ENCODE peak calls at places on chromosomes 4 and X, in seven cellular contexts. E, O, Z, H, Y, A and L are unnamed samples.

GRCh38 chr4:168811793-168812651 is 198.0 kb downstream of the CBR4 start:
- DNase-seq in H (no peak), O (peak), Z (no peak), E (no peak), Y (no peak), A (no peak), L (peak)

GRCh38 chr4:80492761-80493160 is 157.2 kb downstream of the CFAP299 start:
- DNase-seq in A (peak), H (peak), Z (peak), O (peak), Y (no peak), E (no peak), L (no peak)

GRCh38 chr4:87005690-87006461 is 71.1 kb downstream of the AFF1 start:
- DNase-seq in O (no peak), E (no peak), Y (no peak), A (peak), H (peak), Z (peak), L (no peak)

GRCh38 chr4:84967292-84967651 is 782 bp upstream of the WDFY3 start:
- DNase-seq in Z (no peak), A (no peak), H (no peak), E (no peak), O (peak), Y (no peak), L (peak)

GRCh38 chrX:132957211-132958085 is 981 bp downstream of the HS6ST2 start:
- DNase-seq in Z (peak), A (no peak), Y (peak), E (no peak), O (peak), H (no peak), L (no peak)

GRCh38 chrX:87045352-87045751 is 472.2 kb upstream of the KLHL4 start:
- DNase-seq in A (no peak), Z (no peak), E (no peak), H (no peak), Y (no peak), O (no peak), L (no peak)

GRCh38 chr4:26936284-26937065 is 75.8 kb downstream of the STIM2 start:
- DNase-seq in O (no peak), Z (no peak), E (no peak), A (no peak), Y (peak), H (no peak), L (peak)

GRCh38 chr4:80594696-80595095 is 259.2 kb downstream of the CFAP299 start:
- DNase-seq in E (no peak), Y (no peak), O (no peak), A (no peak), H (no peak), Z (no peak), L (peak)

GRCh38 chr4:113773756-113774155 is 12.2 kb upstream of the CAMK2D start:
- DNase-seq in O (peak), H (no peak), A (no peak), E (no peak), Y (no peak), Z (no peak), L (no peak)

GRCh38 chrX:103329991-103330390 is at the start of gene TCEAL7:
- DNase-seq in A (no peak), O (peak), H (no peak), Z (no peak), Y (no peak), E (peak), L (peak)

GRCh38 chrX:77638397-77638796 is 147.6 kb downstream of the ATRX start:
- DNase-seq in O (no peak), H (no peak), Z (no peak), E (no peak), A (no peak), Y (no peak), L (no peak)

DNA sequence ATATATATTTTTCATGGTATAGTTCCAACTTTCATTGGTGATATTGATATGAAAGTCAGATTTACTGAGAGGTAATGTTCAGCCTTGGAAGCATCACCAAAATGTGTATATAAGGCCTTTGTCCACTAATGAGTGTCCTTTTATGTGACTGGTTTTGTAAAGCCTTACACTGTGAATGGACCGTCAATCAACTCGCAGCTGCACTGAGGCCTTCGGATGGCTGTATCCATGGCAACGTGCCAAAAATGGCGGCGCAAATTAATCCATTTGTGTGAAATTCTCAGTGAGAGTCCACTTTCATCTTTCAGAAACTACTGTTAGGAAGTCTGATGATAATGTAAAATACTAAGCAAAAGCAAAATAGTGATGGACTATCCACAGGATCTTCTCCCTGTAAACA is 131.7 kb downstream of the SPCS3 start:
- DNase-seq in E (no peak), O (no peak), Z (no peak), A (no peak), Y (no peak), H (no peak), L (no peak)
- TF ChIP-seq CTCF in E (no peak), O (no peak), Z (no peak), A (no peak), Y (no peak), H (no peak), L (no peak)

DNA sequence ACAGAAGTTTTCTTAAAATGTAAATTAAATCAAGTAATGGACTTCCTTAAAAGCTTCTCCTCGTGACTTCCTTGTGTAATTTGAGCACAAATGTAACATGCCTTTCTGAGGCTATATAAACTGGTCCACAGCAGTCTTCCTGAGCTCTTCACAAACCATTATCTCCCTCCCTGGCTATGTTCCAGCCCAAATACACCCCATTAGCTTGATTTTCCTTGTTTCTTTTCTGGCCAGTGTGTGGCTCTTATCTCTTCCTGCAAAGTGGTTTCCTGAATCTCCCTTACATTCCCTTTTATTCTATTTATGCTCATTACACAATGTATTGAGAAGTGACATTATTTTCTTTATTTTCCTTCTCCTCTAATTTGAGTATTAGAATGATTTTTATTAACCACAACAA is 1085.3 kb upstream of the PCDH10 start:
- DNase-seq in A (no peak), H (no peak), O (no peak), E (no peak), Y (no peak), Z (no peak), L (peak)
- H3K4me3 ChIP-seq in A (no peak), H (no peak), O (no peak), E (no peak), Y (no peak), Z (no peak), L (no peak)

DNA sequence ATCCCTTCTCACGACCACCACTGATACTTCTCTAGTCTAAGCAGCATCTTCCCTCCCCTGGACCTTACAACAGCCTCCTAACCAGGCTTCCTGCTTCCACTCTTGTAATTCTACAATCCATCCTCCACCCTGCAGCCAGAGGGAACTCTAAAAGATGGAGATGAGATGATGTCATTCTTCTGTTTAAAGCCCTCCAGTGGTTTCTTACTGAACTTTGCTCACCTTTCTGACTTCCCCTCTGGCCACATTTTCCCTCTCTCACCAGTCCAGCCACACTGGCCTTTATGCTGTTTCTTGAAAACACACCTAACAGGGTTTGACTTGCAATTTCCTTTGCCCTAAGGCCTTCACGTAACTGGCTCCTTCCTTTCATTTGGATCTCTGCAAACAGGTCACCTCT is 191.4 kb upstream of the NHS start:
- DNase-seq in Z (no peak), E (no peak), O (no peak), H (no peak), Y (no peak), A (no peak), L (no peak)
- TF ChIP-seq CTCF in Z (no peak), E (no peak), O (no peak), H (no peak), Y (no peak), A (no peak), L (no peak)

DNA sequence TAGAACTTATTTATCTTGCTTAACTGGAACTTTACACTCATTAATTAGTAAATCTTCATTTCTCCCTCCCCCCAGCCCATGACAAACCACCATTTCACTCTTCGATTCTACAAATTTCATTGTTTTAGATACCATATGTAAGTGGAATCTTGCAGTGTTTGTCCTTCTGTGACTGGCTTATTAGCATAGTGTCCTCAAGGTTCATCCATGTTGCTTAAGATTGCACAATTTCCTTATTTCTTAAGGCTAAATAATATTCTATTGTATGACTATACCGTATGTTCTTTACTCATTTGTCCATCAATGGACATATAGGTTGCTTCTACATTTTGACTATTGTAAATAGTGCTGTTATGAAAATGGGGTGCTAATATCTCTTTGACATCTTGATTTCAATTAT is 24.5 kb upstream of the RNF212 start:
- DNase-seq in O (no peak), E (no peak), A (no peak), Y (no peak), Z (no peak), H (no peak), L (peak)
- H3K4me3 ChIP-seq in O (no peak), E (peak), A (peak), Y (no peak), Z (peak), H (no peak), L (no peak)

GRCh38 chr4:4249876-4250275 is 1.9 kb upstream of the TMEM128 start:
- DNase-seq in Y (no peak), A (no peak), O (no peak), E (no peak), Z (no peak), H (no peak), L (no peak)

GRCh38 chr4:4245172-4245571 is 2.9 kb downstream of the TMEM128 start:
- DNase-seq in A (no peak), Y (no peak), E (no peak), H (no peak), O (no peak), Z (no peak), L (no peak)

GRCh38 chr4:4248885-4249203 is 821 bp upstream of the TMEM128 start:
- DNase-seq in Y (no peak), A (peak), O (no peak), E (no peak), H (no peak), Z (no peak), L (no peak)

GRCh38 chr4:4247711-4248035 is 350 bp downstream of the TMEM128 start:
- DNase-seq in Z (no peak), O (peak), E (no peak), H (no peak), A (no peak), Y (no peak), L (no peak)

GRCh38 chr4:4248036-4248884 is at the start of gene TMEM128:
- DNase-seq in Y (peak), E (peak), O (peak), A (peak), Z (peak), H (peak), L (peak)
- TF ChIP-seq CTCF in Y (peak), E (peak), O (peak), A (no peak), Z (peak), H (peak), L (peak)

GRCh38 chr4:5072948-5073347 is 21.7 kb downstream of the STK32B start:
- DNase-seq in Y (no peak), H (no peak), O (no peak), Z (no peak), A (no peak), E (no peak), L (no peak)
- H3K4me3 ChIP-seq in Y (no peak), H (no peak), O (no peak), Z (no peak), A (no peak), E (no peak), L (no peak)